ENCODE peak calls at places on chromosomes 1 and 21, in four cellular contexts. G is A549, S is K562, K is GM23338. N is an unnamed sample.

GRCh38 chr21:42580793-42581201 is 67.1 kb downstream of the SLC37A1 start:
- DNase-seq in G (no peak), S (no peak), K (no peak), N (no peak)

GRCh38 chr1:236007781-236008180 is 57.1 kb downstream of the NID1 start:
- DNase-seq in G (no peak), S (no peak), K (no peak), N (no peak)

GRCh38 chr1:206106328-206107167 is 10.6 kb downstream of the AVPR1B start:
- DNase-seq in G (peak; percentile 81), S (peak; percentile 90), K (peak; percentile 87), N (peak; percentile 52)

GRCh38 chr1:3955196-3955772 is 55.2 kb upstream of the C1orf174 start:
- DNase-seq in G (no peak), S (no peak), K (no peak), N (no peak)

GRCh38 chr21:42616366-42617340 is 36.8 kb upstream of the PDE9A start:
- DNase-seq in G (no peak), S (no peak), K (no peak), N (no peak)

GRCh38 chr1:218658899-218659298 is 313.8 kb downstream of the TGFB2 start:
- DNase-seq in G (peak; percentile 43), S (no peak), K (no peak), N (no peak)

GRCh38 chr1:178581351-178581951 is 68.5 kb downstream of the TEX35 start:
- DNase-seq in G (no peak), S (no peak), K (peak; percentile 88), N (no peak)

GRCh38 chr1:36279110-36279788 is 26.9 kb upstream of the SH3D21 start:
- DNase-seq in G (no peak), S (no peak), K (no peak), N (no peak)

GRCh38 chr1:34331527-34331926 is 154.8 kb downstream of the C1orf94 start:
- DNase-seq in G (no peak), S (no peak), K (no peak), N (no peak)

GRCh38 chr1:218679988-218680743 is 335.0 kb downstream of the TGFB2 start:
- DNase-seq in G (no peak), S (no peak), K (no peak), N (no peak)

GRCh38 chr1:185062710-185063370 is 17.5 kb downstream of the RNF2 start:
- DNase-seq in G (no peak), S (no peak), K (no peak), N (no peak)

GRCh38 chr21:28832013-28832714 is 160.5 kb downstream of the LTN1 start:
- DNase-seq in G (no peak), S (no peak), K (no peak), N (peak; percentile 13)

GRCh38 chr1:38045431-38046332 is 911 bp downstream of the POU3F1 start:
- DNase-seq in G (no peak), S (no peak), K (peak; percentile 70), N (no peak)

GRCh38 chr1:202173993-202174392 is 13.6 kb upstream of the PTPN7 start:
- DNase-seq in G (no peak), S (no peak), K (no peak), N (no peak)

GRCh38 chr1:215421772-215422171 is 145.3 kb upstream of the KCTD3 start:
- DNase-seq in G (no peak), S (no peak), K (no peak), N (no peak)

GRCh38 chr1:153560771-153561170 is 4.9 kb downstream of the S100A2 start:
- DNase-seq in G (no peak), S (no peak), K (no peak), N (no peak)

GRCh38 chr1:161098161-161099068 is at the start of gene KLHDC9:
- DNase-seq in G (peak; percentile 64), S (no peak), K (peak; percentile 97), N (peak; percentile 86)

GRCh38 chr21:26093094-26093493 is 77.5 kb downstream of the APP start:
- DNase-seq in G (no peak), S (no peak), K (no peak), N (no peak)

GRCh38 chr1:45009956-45010854 is 919 bp downstream of the HECTD3 start:
- DNase-seq in G (peak; percentile 19), S (peak; percentile 50), K (peak; percentile 52), N (no peak)

GRCh38 chr1:201731592-201731991 is 97.4 kb upstream of the IPO9 start:
- DNase-seq in G (no peak), S (no peak), K (no peak), N (no peak)

GRCh38 chr1:208766812-208767211 is 522.6 kb upstream of the PLXNA2 start:
- DNase-seq in G (no peak), S (no peak), K (peak; percentile 30), N (no peak)

GRCh38 chr1:20601123-20601825 is 12.4 kb downstream of the CDA start:
- DNase-seq in G (no peak), S (peak; percentile 70), K (no peak), N (no peak)

GRCh38 chr1:226064816-226065248 is 2.3 kb downstream of the H3-3A start:
- DNase-seq in G (peak; percentile 41), S (no peak), K (peak; percentile 70), N (no peak)

GRCh38 chr1:57337623-57338022 is 86.2 kb downstream of the DAB1 start:
- DNase-seq in G (no peak), S (no peak), K (no peak), N (no peak)

GRCh38 chr1:85496881-85497582 is 32.1 kb upstream of the DDAH1 start:
- DNase-seq in G (no peak), S (no peak), K (no peak), N (no peak)

GRCh38 chr21:42559326-42559725 is 45.7 kb downstream of the SLC37A1 start:
- DNase-seq in G (no peak), S (no peak), K (no peak), N (no peak)

GRCh38 chr1:38992450-38993111 is 1.5 kb downstream of the AKIRIN1 start:
- DNase-seq in G (no peak), S (no peak), K (no peak), N (no peak)

DNA sequence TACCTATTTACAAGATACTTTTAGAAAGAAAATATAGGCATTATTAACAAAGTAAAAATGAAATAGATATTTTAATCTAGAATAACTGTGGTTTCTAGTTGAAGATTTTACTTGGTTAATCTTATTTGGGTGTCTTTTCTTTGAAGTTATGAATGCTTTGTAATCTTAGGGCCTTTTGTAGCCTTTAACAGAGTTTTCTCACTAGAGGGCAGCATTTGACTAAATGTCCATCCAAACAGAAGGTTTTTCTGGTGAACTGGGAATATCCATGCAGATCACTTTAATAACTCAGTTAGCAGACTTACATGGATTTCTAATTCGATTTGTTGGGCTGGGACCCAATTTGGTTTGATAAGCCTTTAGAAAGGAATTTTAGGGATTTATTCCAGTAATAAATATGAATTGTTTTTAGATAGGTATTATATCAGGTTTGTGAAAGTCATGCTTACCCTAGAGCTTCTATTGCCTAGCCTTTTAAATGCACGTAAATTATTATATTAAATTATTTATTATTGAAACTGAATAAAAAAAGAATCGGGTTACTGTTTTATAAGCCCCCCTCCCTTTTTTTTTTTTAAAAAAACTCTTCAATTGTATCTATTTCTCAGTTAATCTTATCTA is 119.7 kb downstream of the ZNF326 start:
- DNase-seq in G (peak; percentile 20), S (peak; percentile 33), K (peak; percentile 83), N (peak; percentile 51)
- TF ChIP-seq CTCF in G (peak; percentile 70), S (peak; percentile 76), K (peak; percentile 77), N (peak; percentile 77)

DNA sequence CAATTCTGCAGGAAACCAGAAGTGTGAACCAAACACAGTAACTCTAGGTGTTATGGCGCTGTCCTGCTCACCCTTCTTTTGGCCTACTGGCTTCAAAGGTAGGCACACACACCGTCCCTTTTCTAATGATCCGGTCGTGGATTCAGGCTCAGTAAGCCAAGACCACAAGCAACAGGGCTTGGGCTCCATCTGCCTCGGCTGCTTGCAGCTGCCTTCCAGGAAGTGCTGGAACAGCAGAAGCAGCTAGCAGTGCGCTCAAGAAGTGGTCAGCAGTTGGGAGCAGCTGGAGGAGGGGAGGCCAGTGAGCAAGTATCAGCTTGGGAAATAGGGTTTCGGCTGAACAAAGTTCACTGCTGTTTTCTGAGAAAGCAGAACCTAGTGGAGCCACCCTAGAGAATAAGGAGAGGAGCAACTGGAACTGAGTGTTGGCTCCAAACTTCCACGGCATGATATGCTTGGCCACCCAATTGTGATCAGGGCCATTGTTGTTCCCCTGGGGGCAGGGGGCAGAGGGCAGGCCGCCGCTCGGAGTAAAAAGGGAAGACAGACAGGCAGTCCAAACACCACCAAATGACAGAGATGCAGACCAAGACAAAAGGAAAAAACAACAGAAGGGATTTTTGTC is 173.4 kb downstream of the TOMM20 start:
- DNase-seq in G (no peak), S (no peak), K (no peak), N (no peak)
- TF ChIP-seq REST in G (no peak), S (no peak), K (no peak), N (no peak)

DNA sequence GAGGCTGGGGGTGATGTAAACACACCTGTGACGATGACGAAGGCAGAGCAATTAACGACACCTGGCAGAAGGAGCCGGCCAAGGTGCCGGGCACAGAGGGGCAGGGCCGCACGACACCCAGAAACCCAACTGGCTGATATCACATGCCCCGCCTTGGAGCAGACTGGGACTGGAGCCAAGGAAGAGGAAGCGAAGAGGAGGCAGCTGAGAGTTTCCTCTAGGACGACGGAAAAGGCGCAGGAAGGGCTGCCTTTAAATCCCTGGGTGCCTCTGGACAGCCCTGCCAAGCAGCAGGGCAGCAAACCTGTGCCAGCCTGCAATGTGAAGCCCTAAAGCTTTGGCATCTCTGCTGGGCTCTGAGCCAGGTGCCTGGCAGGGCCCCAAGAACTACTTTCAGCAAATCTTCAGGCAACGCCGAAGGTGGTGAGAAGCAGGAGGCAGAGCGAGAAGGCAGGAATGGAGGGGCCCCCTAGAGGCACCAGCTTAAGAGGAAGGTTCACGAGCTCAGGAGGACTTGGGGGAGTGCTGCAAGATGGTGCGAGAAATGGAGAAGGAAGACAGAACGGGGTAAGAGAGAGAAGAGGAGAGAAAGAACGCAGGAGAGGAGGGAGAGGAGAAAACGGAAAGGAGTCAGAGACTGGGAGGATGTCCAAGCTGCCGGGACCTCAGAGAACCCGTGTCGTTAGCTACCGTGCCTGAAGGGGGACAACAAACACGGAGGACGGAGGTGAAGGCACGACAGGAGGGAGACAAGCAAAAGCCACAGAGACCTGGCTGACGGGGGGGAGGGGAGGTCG is 25.3 kb upstream of the PEF1 start:
- DNase-seq in G (peak; percentile 22), S (peak; percentile 42), K (peak; percentile 65), N (no peak)
- TF ChIP-seq CTCF in G (no peak), S (no peak), K (peak; percentile 34), N (no peak)

GRCh38 chr21:36156815-36157670 is at the start of gene DOP1B:
- DNase-seq in G (peak; percentile 8), S (peak; percentile 80), K (peak; percentile 67), N (no peak)
- TF ChIP-seq REST in G (no peak), S (peak; percentile 74), K (no peak), N (no peak)

N was measured in Panc1.